ENCODE peak calls at places on chromosomes 13 and 19, in six cellular contexts. U is fibroblast of gingiva; Y is NCI-H524; N is COR-L47; G is kidney tubule cell; H is CD4-positive, alpha-beta T cell. V is an unnamed sample.

GRCh38 chr19:18440421-18440877 is 2.5 kb upstream of the ISYNA1 start:
- DNase-seq in G (no peak), U (no peak), H (peak; percentile 36), Y (peak; percentile 28), N (no peak), V (peak; percentile 29)

GRCh38 chr13:74883834-74884233 is 598.1 kb downstream of the TBC1D4 start:
- DNase-seq in Y (no peak), U (no peak), H (no peak), G (no peak), N (no peak), V (no peak)

GRCh38 chr19:41999878-42000208 is 5.8 kb upstream of the ATP1A3 start:
- DNase-seq in N (no peak), G (no peak), H (no peak), Y (no peak), U (no peak), V (no peak)

GRCh38 chr13:60329221-60329983 is 67.6 kb upstream of the TDRD3 start:
- DNase-seq in N (peak; percentile 59), H (no peak), U (peak; percentile 9), G (peak; percentile 63), Y (peak; percentile 12), V (peak; percentile 81)

GRCh38 chr19:8399681-8400188 is 9.6 kb downstream of the RAB11B start:
- DNase-seq in H (no peak), U (no peak), Y (no peak), N (no peak), G (no peak), V (no peak)

GRCh38 chr13:28538932-28539331 is 44.0 kb upstream of the FLT1 start:
- DNase-seq in H (no peak), U (no peak), N (no peak), G (no peak), Y (no peak), V (no peak)

GRCh38 chr13:30142502-30143211 is 164.7 kb downstream of the KATNAL1 start:
- DNase-seq in H (peak; percentile 16), Y (no peak), U (peak; percentile 93), N (no peak), G (peak; percentile 98), V (no peak)

GRCh38 chr19:45790942-45791341 is 1.7 kb downstream of the DMWD start:
- DNase-seq in Y (no peak), N (no peak), U (no peak), H (no peak), G (no peak), V (no peak)

GRCh38 chr19:51292971-51293370 is 18.5 kb upstream of the IGLON5 start:
- DNase-seq in Y (no peak), U (no peak), N (no peak), H (no peak), G (no peak), V (no peak)

GRCh38 chr13:22825186-22825585 is 355.6 kb upstream of the SGCG start:
- DNase-seq in G (no peak), H (no peak), N (no peak), U (no peak), Y (no peak), V (no peak)

GRCh38 chr13:25839356-25839755 is 212.5 kb downstream of the SHISA2 start:
- DNase-seq in N (no peak), H (no peak), U (no peak), G (no peak), Y (no peak), V (no peak)

GRCh38 chr19:34676697-34677385 is at the start of gene SCGB2B2:
- DNase-seq in N (peak; percentile 86), G (no peak), U (no peak), H (peak; percentile 76), Y (peak; percentile 89), V (peak; percentile 99)

GRCh38 chr13:54513254-54513653 is 1484.6 kb downstream of the OLFM4 start:
- DNase-seq in H (no peak), G (no peak), U (no peak), N (no peak), Y (no peak), V (no peak)

GRCh38 chr19:29596885-29597525 is 9.1 kb upstream of the POP4 start:
- DNase-seq in N (peak; percentile 9), G (peak; percentile 45), U (no peak), H (no peak), Y (peak; percentile 13), V (peak; percentile 82)

GRCh38 chr19:55491546-55492360 is 3.5 kb downstream of the SSC5D start:
- DNase-seq in Y (no peak), H (no peak), N (peak; percentile 29), U (peak; percentile 44), G (no peak), V (no peak)

GRCh38 chr13:74024856-74025255 is 109.3 kb downstream of the KLF12 start:
- DNase-seq in Y (no peak), H (no peak), U (no peak), G (no peak), N (no peak), V (no peak)

GRCh38 chr19:10206226-10206873 is 11.6 kb upstream of the DNMT1 start:
- DNase-seq in G (peak; percentile 45), Y (no peak), H (no peak), U (peak; percentile 11), N (no peak), V (no peak)

GRCh38 chr19:9075064-9075964 is 11.5 kb upstream of the OR1M1 start:
- DNase-seq in H (no peak), N (peak; percentile 91), G (peak; percentile 100), Y (no peak), U (peak; percentile 23), V (peak; percentile 9)

GRCh38 chr19:57941593-57941992 is 5.9 kb downstream of the ZNF256 start:
- DNase-seq in H (no peak), Y (no peak), N (no peak), G (no peak), U (no peak), V (no peak)

GRCh38 chr19:45469132-45469834 is 1.5 kb downstream of the FOSB start:
- DNase-seq in H (peak; percentile 92), N (peak; percentile 80), G (peak; percentile 96), U (peak; percentile 91), Y (peak; percentile 84), V (peak; percentile 90)

V was measured in NCI-H345.